ENCODE peak calls at places on chromosomes 1 and 21, in six cellular contexts. One of them, this sample, is unnamed.
A peak's percentile ranks its signal among the peaks of the same experiment; 100 is the strongest.

GRCh38 chr1:156707486-156708244 is 2.3 kb upstream of the CRABP2 start:
- DNase-seq in nephron progenitor cell: no peak
- DNase-seq in CD8-positive, alpha-beta T cell: no peak
- DNase-seq in left ventricle myocardium inferior: no peak
- DNase-seq in BJ: no peak
- DNase-seq in AG09319: no peak
- DNase-seq in this sample: no peak

GRCh38 chr1:14522331-14523241 is 75.9 kb upstream of the KAZN start:
- DNase-seq in nephron progenitor cell: no peak
- DNase-seq in CD8-positive, alpha-beta T cell: no peak
- DNase-seq in left ventricle myocardium inferior: peak; percentile 33
- DNase-seq in BJ: peak; percentile 9
- DNase-seq in AG09319: peak; percentile 57
- DNase-seq in this sample: no peak

GRCh38 chr1:230030122-230030821 is 36.8 kb upstream of the GALNT2 start:
- DNase-seq in nephron progenitor cell: no peak
- DNase-seq in CD8-positive, alpha-beta T cell: no peak
- DNase-seq in left ventricle myocardium inferior: no peak
- DNase-seq in BJ: no peak
- DNase-seq in AG09319: no peak
- DNase-seq in this sample: no peak

GRCh38 chr1:31199924-31200323 is 39.8 kb downstream of the NKAIN1 start:
- DNase-seq in nephron progenitor cell: no peak
- DNase-seq in CD8-positive, alpha-beta T cell: no peak
- DNase-seq in left ventricle myocardium inferior: no peak
- DNase-seq in BJ: no peak
- DNase-seq in AG09319: no peak
- DNase-seq in this sample: no peak

GRCh38 chr1:172991674-172992400 is 58.9 kb downstream of the TNFSF18 start:
- DNase-seq in nephron progenitor cell: no peak
- DNase-seq in CD8-positive, alpha-beta T cell: no peak
- DNase-seq in left ventricle myocardium inferior: no peak
- DNase-seq in BJ: no peak
- DNase-seq in AG09319: no peak
- DNase-seq in this sample: no peak

GRCh38 chr1:115671176-115672062 is 29.6 kb downstream of the VANGL1 start:
- DNase-seq in nephron progenitor cell: peak; percentile 28
- DNase-seq in CD8-positive, alpha-beta T cell: no peak
- DNase-seq in left ventricle myocardium inferior: no peak
- DNase-seq in BJ: no peak
- DNase-seq in AG09319: no peak
- DNase-seq in this sample: no peak

GRCh38 chr1:94803517-94804441 is 16.4 kb upstream of the SLC44A3 start:
- DNase-seq in nephron progenitor cell: no peak
- DNase-seq in CD8-positive, alpha-beta T cell: no peak
- DNase-seq in left ventricle myocardium inferior: no peak
- DNase-seq in BJ: no peak
- DNase-seq in AG09319: no peak
- DNase-seq in this sample: no peak

GRCh38 chr1:203661572-203661971 is 34.9 kb downstream of the ATP2B4 start:
- DNase-seq in nephron progenitor cell: no peak
- DNase-seq in CD8-positive, alpha-beta T cell: no peak
- DNase-seq in left ventricle myocardium inferior: peak; percentile 64
- DNase-seq in BJ: no peak
- DNase-seq in AG09319: no peak
- DNase-seq in this sample: no peak

GRCh38 chr1:39576016-39576657 is 453 bp downstream of the PABPC4 start:
- DNase-seq in nephron progenitor cell: peak; percentile 58
- DNase-seq in CD8-positive, alpha-beta T cell: peak; percentile 9
- DNase-seq in left ventricle myocardium inferior: peak; percentile 22
- DNase-seq in BJ: no peak
- DNase-seq in AG09319: no peak
- DNase-seq in this sample: peak; percentile 50

GRCh38 chr1:60903591-60903990 is 178.8 kb upstream of the NFIA start:
- DNase-seq in nephron progenitor cell: peak; percentile 17
- DNase-seq in CD8-positive, alpha-beta T cell: no peak
- DNase-seq in left ventricle myocardium inferior: peak; percentile 73
- DNase-seq in BJ: no peak
- DNase-seq in AG09319: no peak
- DNase-seq in this sample: no peak

GRCh38 chr1:214319930-214320329 is 39.0 kb downstream of the SMYD2 start:
- DNase-seq in nephron progenitor cell: no peak
- DNase-seq in CD8-positive, alpha-beta T cell: no peak
- DNase-seq in left ventricle myocardium inferior: no peak
- DNase-seq in BJ: no peak
- DNase-seq in AG09319: no peak
- DNase-seq in this sample: no peak

GRCh38 chr1:60223370-60223652 is 149.7 kb upstream of the C1orf87 start:
- DNase-seq in nephron progenitor cell: no peak
- DNase-seq in CD8-positive, alpha-beta T cell: no peak
- DNase-seq in left ventricle myocardium inferior: no peak
- DNase-seq in BJ: no peak
- DNase-seq in AG09319: no peak
- DNase-seq in this sample: no peak

GRCh38 chr1:108561731-108562326 is 1.9 kb downstream of the EEIG2 start:
- DNase-seq in nephron progenitor cell: peak; percentile 55
- DNase-seq in CD8-positive, alpha-beta T cell: peak; percentile 73
- DNase-seq in left ventricle myocardium inferior: peak; percentile 38
- DNase-seq in BJ: no peak
- DNase-seq in AG09319: no peak
- DNase-seq in this sample: peak; percentile 69

GRCh38 chr1:40038693-40039092 is 1.8 kb upstream of the CAP1 start:
- DNase-seq in nephron progenitor cell: no peak
- DNase-seq in CD8-positive, alpha-beta T cell: no peak
- DNase-seq in left ventricle myocardium inferior: no peak
- DNase-seq in BJ: no peak
- DNase-seq in AG09319: no peak
- DNase-seq in this sample: no peak

GRCh38 chr1:67586596-67586995 is 98.4 kb upstream of the GADD45A start:
- DNase-seq in nephron progenitor cell: no peak
- DNase-seq in CD8-positive, alpha-beta T cell: no peak
- DNase-seq in left ventricle myocardium inferior: no peak
- DNase-seq in BJ: peak; percentile 59
- DNase-seq in AG09319: no peak
- DNase-seq in this sample: no peak

GRCh38 chr1:231335663-231336602 is 1.7 kb downstream of the EXOC8 start:
- DNase-seq in nephron progenitor cell: no peak
- DNase-seq in CD8-positive, alpha-beta T cell: no peak
- DNase-seq in left ventricle myocardium inferior: no peak
- DNase-seq in BJ: no peak
- DNase-seq in AG09319: no peak
- DNase-seq in this sample: no peak

GRCh38 chr1:185694081-185694480 is 40.1 kb upstream of the HMCN1 start:
- DNase-seq in nephron progenitor cell: no peak
- DNase-seq in CD8-positive, alpha-beta T cell: no peak
- DNase-seq in left ventricle myocardium inferior: no peak
- DNase-seq in BJ: no peak
- DNase-seq in AG09319: no peak
- DNase-seq in this sample: no peak

GRCh38 chr21:32256873-32257620 is 21.8 kb downstream of the MIS18A start:
- DNase-seq in nephron progenitor cell: peak; percentile 14
- DNase-seq in CD8-positive, alpha-beta T cell: no peak
- DNase-seq in left ventricle myocardium inferior: peak; percentile 54
- DNase-seq in BJ: peak; percentile 73
- DNase-seq in AG09319: peak; percentile 67
- DNase-seq in this sample: no peak

GRCh38 chr1:186183219-186183618 is 191.8 kb downstream of the TPR start:
- DNase-seq in nephron progenitor cell: no peak
- DNase-seq in CD8-positive, alpha-beta T cell: no peak
- DNase-seq in left ventricle myocardium inferior: no peak
- DNase-seq in BJ: no peak
- DNase-seq in AG09319: no peak
- DNase-seq in this sample: no peak

GRCh38 chr1:56054959-56055358 is 524.4 kb downstream of the PLPP3 start:
- DNase-seq in nephron progenitor cell: no peak
- DNase-seq in CD8-positive, alpha-beta T cell: no peak
- DNase-seq in left ventricle myocardium inferior: no peak
- DNase-seq in BJ: no peak
- DNase-seq in AG09319: no peak
- DNase-seq in this sample: no peak

GRCh38 chr1:8814870-8815269 is 2.6 kb downstream of the RERE start:
- DNase-seq in nephron progenitor cell: no peak
- DNase-seq in CD8-positive, alpha-beta T cell: no peak
- DNase-seq in left ventricle myocardium inferior: no peak
- DNase-seq in BJ: no peak
- DNase-seq in AG09319: no peak
- DNase-seq in this sample: no peak

GRCh38 chr1:173052681-173053196 is 2.0 kb upstream of the TNFSF18 start:
- DNase-seq in nephron progenitor cell: no peak
- DNase-seq in CD8-positive, alpha-beta T cell: no peak
- DNase-seq in left ventricle myocardium inferior: no peak
- DNase-seq in BJ: no peak
- DNase-seq in AG09319: no peak
- DNase-seq in this sample: no peak

GRCh38 chr1:191943684-191944083 is 214.6 kb upstream of the RGS18 start:
- DNase-seq in nephron progenitor cell: no peak
- DNase-seq in CD8-positive, alpha-beta T cell: no peak
- DNase-seq in left ventricle myocardium inferior: no peak
- DNase-seq in BJ: no peak
- DNase-seq in AG09319: no peak
- DNase-seq in this sample: no peak

GRCh38 chr21:41622831-41623548 is 115.0 kb upstream of the TMPRSS2 start:
- DNase-seq in nephron progenitor cell: no peak
- DNase-seq in CD8-positive, alpha-beta T cell: no peak
- DNase-seq in left ventricle myocardium inferior: no peak
- DNase-seq in BJ: no peak
- DNase-seq in AG09319: no peak
- DNase-seq in this sample: no peak

GRCh38 chr21:32538147-32538792 is 47.1 kb downstream of the TCP10L start:
- DNase-seq in nephron progenitor cell: no peak
- DNase-seq in CD8-positive, alpha-beta T cell: peak; percentile 28
- DNase-seq in left ventricle myocardium inferior: no peak
- DNase-seq in BJ: no peak
- DNase-seq in AG09319: no peak
- DNase-seq in this sample: no peak

DNA sequence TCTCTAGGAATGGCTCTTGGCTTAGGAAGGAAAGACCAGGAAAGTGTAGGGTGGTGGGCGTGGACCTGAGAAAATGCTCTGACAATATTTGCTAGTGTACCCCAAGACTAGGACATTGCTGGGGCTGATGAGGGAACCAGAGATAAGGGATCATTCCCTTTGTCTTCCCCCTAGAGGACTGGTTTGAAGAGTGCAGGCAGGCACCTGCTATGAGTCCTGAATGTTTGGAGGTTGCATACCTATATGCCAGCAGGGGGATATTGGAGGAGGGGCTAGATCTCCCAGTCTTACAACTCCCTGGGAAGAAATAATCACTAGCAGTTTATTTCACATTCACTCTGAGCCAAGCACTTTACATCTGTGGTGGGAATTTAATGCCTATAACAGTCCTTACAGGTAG is 6.0 kb upstream of the BCL10 start:
- DNase-seq in nephron progenitor cell: no peak
- DNase-seq in CD8-positive, alpha-beta T cell: no peak
- DNase-seq in left ventricle myocardium inferior: no peak
- DNase-seq in BJ: no peak
- DNase-seq in AG09319: no peak
- DNase-seq in this sample: no peak
- TF ChIP-seq CTCF in nephron progenitor cell: no peak
- TF ChIP-seq CTCF in CD8-positive, alpha-beta T cell: no peak
- TF ChIP-seq CTCF in left ventricle myocardium inferior: no peak
- TF ChIP-seq CTCF in BJ: no peak
- TF ChIP-seq CTCF in AG09319: no peak
- TF ChIP-seq CTCF in this sample: no peak

DNA sequence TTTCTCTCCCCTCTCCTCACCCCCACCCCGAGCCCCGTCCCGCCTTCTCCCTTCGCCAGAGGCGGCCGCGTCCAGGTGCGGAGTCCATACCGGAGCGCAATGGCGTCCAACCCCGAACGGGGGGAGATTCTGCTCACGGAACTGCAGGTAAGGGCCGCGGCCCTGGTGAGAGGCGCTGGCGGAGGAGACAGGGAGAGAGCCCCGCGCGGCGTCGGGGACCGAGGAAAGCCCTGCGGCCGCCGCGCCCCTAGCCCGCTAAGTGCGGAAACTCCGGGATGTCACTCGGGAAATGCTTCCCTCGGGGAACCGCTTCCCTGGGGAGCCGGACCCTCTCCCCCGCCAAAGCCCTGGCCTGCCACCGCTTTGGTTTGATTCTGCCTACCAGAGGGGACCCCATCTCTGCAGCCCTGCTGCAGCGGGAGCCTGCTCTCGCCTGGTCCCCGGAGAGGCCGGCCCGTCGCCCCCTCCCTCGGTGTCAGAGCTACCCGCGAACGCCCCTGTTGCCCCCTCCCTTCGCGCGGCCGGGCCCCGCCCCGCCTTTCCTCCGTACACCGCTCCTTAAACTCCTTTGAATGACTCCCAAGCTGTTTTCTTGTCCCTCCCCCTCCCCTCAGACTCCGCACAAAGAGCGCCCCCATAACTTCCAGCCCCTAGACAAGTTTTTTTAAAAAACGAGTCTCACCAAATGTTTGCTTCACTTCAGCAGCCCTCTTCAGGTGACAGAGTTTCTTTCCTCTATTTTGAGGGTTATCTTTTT is 587 bp downstream of the PKN2 start:
- DNase-seq in nephron progenitor cell: peak; percentile 81
- DNase-seq in CD8-positive, alpha-beta T cell: peak; percentile 35
- DNase-seq in left ventricle myocardium inferior: peak; percentile 50
- DNase-seq in BJ: no peak
- DNase-seq in AG09319: no peak
- DNase-seq in this sample: peak; percentile 64
- TF ChIP-seq CTCF in nephron progenitor cell: no peak
- TF ChIP-seq CTCF in CD8-positive, alpha-beta T cell: peak; percentile 6
- TF ChIP-seq CTCF in left ventricle myocardium inferior: no peak
- TF ChIP-seq CTCF in BJ: no peak
- TF ChIP-seq CTCF in AG09319: no peak
- TF ChIP-seq CTCF in this sample: no peak

DNA sequence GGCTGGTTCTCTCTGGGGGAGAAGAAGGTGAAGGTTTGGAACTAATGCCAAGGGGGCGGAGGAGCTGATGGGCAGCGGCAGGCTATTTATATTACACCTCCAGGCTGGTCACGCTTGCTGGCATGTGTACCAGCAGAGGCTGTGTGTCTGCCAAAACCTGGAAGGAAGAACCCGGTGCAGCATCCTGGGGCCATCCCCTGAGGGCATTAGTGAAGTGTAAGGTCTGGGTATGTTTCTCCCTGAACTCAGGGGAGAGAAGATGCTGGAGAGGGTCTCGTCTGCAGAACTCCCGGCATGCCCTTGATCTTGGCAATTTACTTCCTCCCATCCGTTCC is 5.3 kb downstream of the DISP3 start:
- DNase-seq in nephron progenitor cell: no peak
- DNase-seq in CD8-positive, alpha-beta T cell: no peak
- DNase-seq in left ventricle myocardium inferior: peak; percentile 39
- DNase-seq in BJ: no peak
- DNase-seq in AG09319: no peak
- DNase-seq in this sample: no peak
- TF ChIP-seq CTCF in nephron progenitor cell: no peak
- TF ChIP-seq CTCF in CD8-positive, alpha-beta T cell: no peak
- TF ChIP-seq CTCF in left ventricle myocardium inferior: no peak
- TF ChIP-seq CTCF in BJ: no peak
- TF ChIP-seq CTCF in AG09319: no peak
- TF ChIP-seq CTCF in this sample: no peak

DNA sequence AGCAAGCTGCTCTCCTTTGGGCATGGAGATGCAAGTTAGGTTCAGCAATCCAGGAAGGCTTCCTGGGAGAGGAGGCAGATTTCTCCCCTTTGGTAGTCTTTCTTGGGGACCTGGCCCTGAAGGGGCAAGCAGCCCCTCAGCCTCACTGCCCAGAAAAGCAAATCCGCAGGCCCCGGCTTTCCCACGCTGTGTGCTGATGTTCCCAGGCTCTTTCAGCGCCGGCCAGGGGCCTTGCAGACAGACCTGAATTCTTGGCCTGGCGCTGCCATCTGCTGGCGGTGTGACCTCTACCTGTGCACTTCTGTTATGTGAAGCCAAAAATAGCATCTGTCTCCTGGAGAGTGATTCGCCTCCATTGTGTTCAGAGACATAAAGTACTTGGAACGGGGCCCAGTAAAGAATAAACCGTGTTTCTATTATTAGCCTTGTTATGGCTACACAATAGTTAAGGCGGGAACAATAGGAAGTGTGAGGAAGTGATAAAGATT is 64.8 kb downstream of the ALPL start:
- DNase-seq in nephron progenitor cell: peak; percentile 71
- DNase-seq in CD8-positive, alpha-beta T cell: no peak
- DNase-seq in left ventricle myocardium inferior: peak; percentile 86
- DNase-seq in BJ: no peak
- DNase-seq in AG09319: peak; percentile 42
- DNase-seq in this sample: no peak
- TF ChIP-seq CTCF in nephron progenitor cell: peak; percentile 57
- TF ChIP-seq CTCF in CD8-positive, alpha-beta T cell: no peak
- TF ChIP-seq CTCF in left ventricle myocardium inferior: peak; percentile 79
- TF ChIP-seq CTCF in BJ: peak; percentile 65
- TF ChIP-seq CTCF in AG09319: peak; percentile 67
- TF ChIP-seq CTCF in this sample: no peak

This sample was measured in activated B cell treated with CpG ODN at 0.5 μM for 24 hours.